ENCODE peak calls at places on chromosomes 7 and 10, in four cellular contexts. N, L, H and F are unnamed samples.

GRCh38 chr7:130256716-130257115 is 9.9 kb upstream of the CPA2 start:
- DNase-seq in H (no peak), N (no peak), L (no peak), F (no peak)

GRCh38 chr10:129288940-129289468 is 178.0 kb upstream of the MGMT start:
- DNase-seq in L (no peak), H (no peak), N (no peak), F (no peak)

GRCh38 chr10:13528875-13529713 is at the start of gene BEND7:
- DNase-seq in L (no peak), N (no peak), H (peak), F (peak)

GRCh38 chr7:117021960-117022359 is 68.7 kb downstream of the ST7 start:
- DNase-seq in N (no peak), H (no peak), L (no peak), F (no peak)

GRCh38 chr10:124381011-124381591 is 37.6 kb downstream of the OAT start:
- DNase-seq in L (no peak), N (no peak), H (no peak), F (no peak)

GRCh38 chr10:13920031-13920430 is 333.3 kb downstream of the PRPF18 start:
- DNase-seq in N (no peak), L (no peak), H (no peak), F (no peak)

GRCh38 chr10:74096777-74097176 is 53.9 kb downstream of the AP3M1 start:
- DNase-seq in L (no peak), N (no peak), H (no peak), F (no peak)

GRCh38 chr7:55306331-55306730 is 58.8 kb upstream of the LANCL2 start:
- DNase-seq in N (no peak), L (no peak), H (no peak), F (no peak)

GRCh38 chr7:42359946-42360345 is 122.9 kb upstream of the GLI3 start:
- DNase-seq in N (no peak), H (no peak), L (no peak), F (no peak)

GRCh38 chr10:80946957-80947722 is 409.4 kb downstream of the SH2D4B start:
- DNase-seq in H (no peak), N (no peak), L (no peak), F (no peak)

GRCh38 chr10:87771871-87772500 is 46.0 kb downstream of the ATAD1 start:
- DNase-seq in L (peak), N (no peak), H (peak), F (no peak)

GRCh38 chr10:30827531-30828120 is 198.1 kb upstream of the LYZL2 start:
- DNase-seq in N (no peak), L (no peak), H (no peak), F (no peak)

GRCh38 chr7:102028206-102028826 is 210.9 kb downstream of the CUX1 start:
- DNase-seq in L (no peak), N (no peak), H (no peak), F (no peak)

GRCh38 chr7:134089446-134089845 is 37.7 kb upstream of the LRGUK start:
- DNase-seq in H (no peak), L (peak), N (no peak), F (no peak)

GRCh38 chr7:42606217-42606905 is 305.5 kb downstream of the C7orf25 start:
- DNase-seq in H (no peak), N (no peak), L (no peak), F (no peak)

GRCh38 chr7:124922200-124922599 is 7.4 kb downstream of the POT1 start:
- DNase-seq in N (no peak), H (no peak), L (no peak), F (no peak)

GRCh38 chr7:28904539-28905143 is 53.5 kb downstream of the TRIL start:
- DNase-seq in N (no peak), H (no peak), L (no peak), F (no peak)

GRCh38 chr7:135597181-135597925 is 39.6 kb downstream of the NUP205 start:
- DNase-seq in L (no peak), H (no peak), N (no peak), F (no peak)

DNA sequence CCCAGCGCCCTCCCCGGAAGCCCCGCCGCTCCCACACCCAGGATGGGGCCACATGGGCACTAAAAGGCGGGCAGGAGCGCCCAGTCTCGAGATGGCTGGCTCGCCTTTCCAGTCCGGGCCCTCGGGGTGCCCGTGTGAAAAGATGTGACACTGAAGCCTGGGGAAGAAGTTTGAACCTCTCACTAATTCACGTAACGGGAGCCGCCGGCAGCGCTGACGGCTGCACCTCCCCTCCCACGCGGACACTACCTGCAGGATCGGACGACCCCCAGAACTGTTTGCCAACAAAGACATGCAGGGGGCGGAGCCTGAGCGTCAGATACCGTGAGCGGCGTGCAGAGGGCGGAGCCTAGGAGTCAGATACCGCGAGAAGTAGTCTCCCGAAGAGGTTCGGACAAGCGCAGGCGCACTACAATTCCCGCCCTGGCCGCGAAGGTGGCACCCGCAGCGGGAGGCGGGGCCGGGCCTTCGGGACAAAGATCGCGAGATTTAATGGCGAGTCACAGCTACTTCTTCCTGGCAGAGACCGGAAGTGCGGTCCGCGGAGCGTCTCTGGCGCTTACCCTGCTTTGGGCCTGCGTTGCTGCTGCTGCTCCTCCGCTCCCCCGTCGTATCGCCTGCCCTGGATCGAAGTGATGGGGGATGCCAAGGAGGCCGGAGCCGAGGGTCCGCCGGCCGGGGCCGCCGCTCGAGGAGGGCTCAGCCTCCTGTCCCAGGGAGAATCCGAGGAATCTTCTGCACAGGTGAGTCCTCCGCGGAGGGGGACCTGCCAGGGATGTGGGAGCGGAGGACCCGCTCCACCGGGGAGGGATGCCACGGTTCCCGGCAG is at the start of gene EDRF1:
- DNase-seq in H (peak), N (peak), L (peak), F (peak)
- TF ChIP-seq POLR2A in H (peak), N (peak), L (peak), F (peak)

DNA sequence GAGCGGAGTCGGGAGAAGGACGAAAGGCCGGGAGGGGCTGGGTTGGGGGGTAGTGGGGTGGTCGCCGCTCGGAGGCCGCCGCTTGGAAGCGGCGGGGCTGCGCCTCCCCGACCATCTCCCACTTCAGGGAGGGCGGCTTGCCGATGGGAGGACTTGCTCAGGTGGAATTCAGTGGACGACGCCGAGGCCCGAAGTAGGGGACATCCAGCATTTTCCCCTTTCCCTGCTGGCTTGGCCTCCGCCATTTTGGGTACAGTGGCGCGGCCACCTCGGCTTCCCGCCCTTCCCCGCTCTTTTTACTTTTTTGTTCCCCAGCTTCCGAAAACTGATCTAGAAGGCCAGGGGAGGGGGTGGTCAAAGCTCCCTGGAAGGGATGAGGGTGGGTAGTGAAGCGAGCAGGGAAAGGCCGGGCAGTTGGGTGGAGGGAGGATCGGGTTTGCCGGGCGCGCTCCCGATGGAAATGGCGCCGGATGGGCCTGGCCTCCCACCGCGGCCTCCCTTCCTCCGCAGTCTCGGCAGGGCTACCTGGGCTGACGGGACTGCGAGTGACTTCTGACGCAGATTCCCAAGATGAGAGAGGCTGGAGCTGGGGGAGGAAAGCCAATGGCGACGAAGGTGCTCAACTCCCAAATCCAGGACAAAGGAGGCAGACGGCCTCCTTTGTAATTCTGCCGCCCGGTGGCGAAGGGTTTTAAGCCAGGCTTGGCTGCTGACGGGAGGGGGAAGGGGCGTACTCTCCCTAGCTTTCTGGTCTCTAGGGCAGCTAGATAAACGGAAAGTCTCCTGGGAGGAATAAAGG is at the start of gene PBLD:
- DNase-seq in L (peak), N (peak), H (peak), F (peak)
- TF ChIP-seq POLR2A in L (no peak), N (peak), H (peak), F (peak)

DNA sequence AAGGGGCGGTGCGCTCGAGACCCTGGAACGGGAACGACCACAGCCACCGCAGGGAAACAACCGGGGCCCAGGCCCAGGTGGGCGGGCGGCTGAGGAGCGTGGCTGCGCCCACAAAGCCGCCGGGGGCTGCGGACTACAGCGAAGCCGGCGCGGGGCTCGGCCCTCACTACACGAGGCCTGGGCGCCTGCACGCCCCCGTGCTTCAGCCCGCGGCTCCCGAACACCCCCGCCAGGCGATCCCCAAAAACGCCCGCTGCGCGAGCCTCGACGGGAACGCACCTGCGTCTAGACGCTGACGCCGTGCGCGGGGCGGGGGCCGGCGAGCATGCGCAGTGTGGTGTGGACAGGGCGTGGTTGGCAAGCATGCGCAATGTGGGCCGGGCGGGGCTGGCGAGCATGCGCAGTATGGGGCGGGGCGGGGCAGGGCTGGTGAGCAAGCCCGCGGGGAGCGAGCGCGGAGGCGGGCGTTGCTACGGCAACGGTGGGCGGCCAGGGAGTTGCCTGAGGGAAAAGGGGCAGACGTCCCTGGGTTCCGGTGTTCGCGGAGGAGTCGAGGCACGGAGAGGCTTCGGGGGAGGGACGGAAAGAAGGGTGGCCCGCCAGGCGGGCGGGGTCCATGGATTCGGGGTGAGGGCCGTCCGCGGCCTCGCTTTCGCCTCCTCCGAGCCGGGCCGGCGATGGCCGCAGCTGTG is at the start of gene RNF32:
- DNase-seq in H (peak), L (peak), N (peak), F (no peak)
- TF ChIP-seq POLR2A in H (peak), L (peak), N (peak), F (no peak)

DNA sequence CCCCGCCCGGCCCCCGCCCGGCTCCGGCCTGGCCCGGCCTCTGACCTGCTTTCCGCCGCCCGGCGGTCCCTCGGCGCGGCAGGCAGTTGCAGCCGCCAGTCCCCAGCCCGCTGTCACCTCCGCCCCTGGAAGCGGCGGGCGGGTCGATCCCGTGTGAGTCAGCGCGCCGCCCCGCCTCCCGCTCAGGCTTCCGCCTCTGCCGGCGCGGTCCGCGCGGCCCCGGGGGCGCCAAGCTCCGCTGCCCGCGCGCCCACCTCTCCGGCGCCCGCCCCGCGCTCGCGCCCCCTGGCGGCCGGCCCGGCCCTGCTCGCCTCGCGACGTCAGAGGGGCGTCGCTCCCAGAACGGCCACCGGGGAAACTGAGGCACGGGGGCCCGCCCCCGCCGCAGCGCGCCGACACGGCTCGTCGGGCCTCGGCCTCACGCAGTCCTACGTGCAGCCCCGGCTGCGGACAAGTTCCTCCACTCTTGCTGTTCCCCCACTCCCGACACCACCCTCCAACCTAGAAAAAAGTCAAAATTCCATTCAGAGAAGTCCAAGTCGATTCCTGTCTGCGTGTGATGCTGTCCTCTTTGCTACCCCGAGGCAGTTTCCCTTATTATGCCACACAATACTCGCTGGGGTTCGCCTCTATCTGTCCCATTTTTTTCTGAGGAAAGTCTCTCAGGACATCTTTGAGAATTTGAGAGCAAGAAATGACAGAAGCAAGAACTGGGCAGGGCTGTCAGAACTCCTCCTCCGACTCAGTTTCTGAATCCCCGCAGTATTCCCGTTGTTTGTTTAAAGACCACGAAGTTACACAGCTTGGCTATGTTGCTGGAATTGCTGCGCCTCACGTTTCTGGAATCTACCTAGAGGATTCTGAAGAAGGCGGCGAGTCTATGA is at the start of gene DNMBP:
- DNase-seq in N (peak), H (peak), L (peak), F (peak)
- TF ChIP-seq POLR2A in N (peak), H (peak), L (no peak), F (peak)

DNA sequence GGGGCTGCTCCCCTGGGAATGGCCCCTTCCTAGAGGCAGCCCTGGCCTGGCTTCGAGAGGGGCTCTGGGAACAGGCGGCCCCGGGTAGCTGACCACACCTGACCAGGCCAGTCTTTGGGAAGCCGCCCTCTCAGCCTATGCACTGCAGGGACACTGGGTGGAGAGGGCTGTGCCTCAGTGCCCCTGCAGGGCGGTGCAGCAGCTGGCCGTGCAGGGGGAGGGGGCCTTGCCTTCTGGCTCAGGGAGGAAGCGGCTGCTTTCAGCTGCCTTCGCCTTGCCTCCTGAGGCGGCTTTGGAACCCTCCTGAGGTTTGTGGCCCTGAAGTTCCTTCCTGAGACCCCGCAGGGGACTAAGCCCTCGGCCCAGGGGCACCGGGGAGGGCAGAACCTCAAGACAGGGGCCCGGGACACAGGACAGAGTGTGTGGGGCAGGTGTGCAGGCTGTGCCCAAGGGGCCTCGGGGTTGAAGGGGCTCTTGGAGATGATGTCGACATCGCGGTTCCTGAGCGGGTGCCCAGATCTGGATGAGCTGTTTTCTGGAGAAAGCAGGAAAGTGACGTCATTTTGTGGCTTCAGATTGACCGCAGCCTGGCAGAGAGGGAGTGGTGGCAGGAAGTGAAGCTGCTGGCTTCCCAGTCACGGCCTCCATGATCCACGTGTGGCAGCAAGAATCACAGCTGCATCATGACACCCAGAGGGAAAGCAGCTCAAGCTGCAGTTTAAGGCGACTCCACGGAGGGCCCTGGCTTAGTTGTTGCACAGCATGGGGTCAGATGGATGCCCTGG is 17.7 kb downstream of the ADAM8 start:
- DNase-seq in N (peak), H (peak), L (peak), F (peak)
- TF ChIP-seq POLR2A in N (peak), H (no peak), L (no peak), F (no peak)